ENCODE peak calls at places on chromosome 12, in four cellular contexts. F is heart left ventricle, E is adrenal gland, D is breast epithelium. A is an unnamed sample.

GRCh38 chr12:31387466-31387865 is 61.5 kb upstream of the SINHCAF start:
- DNase-seq in D (no peak), F (no peak), E (no peak), A (no peak)

GRCh38 chr12:6927999-6928702 is 392 bp downstream of the ATN1 start:
- DNase-seq in E (no peak), F (peak; percentile 46), D (no peak), A (no peak)

GRCh38 chr12:27820564-27820963 is 40.5 kb upstream of the MANSC4 start:
- DNase-seq in D (no peak), F (no peak), E (no peak), A (no peak)

GRCh38 chr12:101604132-101604531 is 9.4 kb downstream of the MYBPC1 start:
- DNase-seq in D (no peak), E (no peak), F (no peak), A (no peak)

GRCh38 chr12:48423200-48423599 is 49.2 kb upstream of the ANP32D start:
- DNase-seq in F (no peak), D (no peak), E (no peak), A (no peak)

GRCh38 chr12:308511-308910 is 45.9 kb upstream of the SLC6A13 start:
- DNase-seq in D (no peak), F (no peak), E (no peak), A (no peak)

GRCh38 chr12:70052931-70053497 is 190.2 kb upstream of the CNOT2 start:
- DNase-seq in F (no peak), D (no peak), E (peak; percentile 78), A (no peak)

GRCh38 chr12:111248221-111248620 is 120.7 kb downstream of the PHETA1 start:
- DNase-seq in D (no peak), F (no peak), E (peak; percentile 22), A (no peak)

GRCh38 chr12:109772622-109773321 is 59.1 kb downstream of the FAM222A start:
- DNase-seq in E (peak; percentile 21), D (no peak), F (no peak), A (no peak)

GRCh38 chr12:38823314-38823713 is 82.1 kb downstream of the CPNE8 start:
- DNase-seq in E (no peak), F (no peak), D (no peak), A (no peak)

GRCh38 chr12:99027491-99027890 is 382.4 kb downstream of the APAF1 start:
- DNase-seq in D (no peak), F (no peak), E (peak; percentile 15), A (no peak)

GRCh38 chr12:54026640-54027441 is 1.4 kb upstream of the HOXC6 start:
- DNase-seq in E (no peak), D (no peak), F (no peak), A (no peak)

GRCh38 chr12:12903642-12904609 is 12.6 kb downstream of the GPRC5A start:
- DNase-seq in D (no peak), F (no peak), E (no peak), A (no peak)

GRCh38 chr12:51077930-51078329 is 5.5 kb downstream of the CSRNP2 start:
- DNase-seq in D (no peak), E (no peak), F (peak; percentile 34), A (no peak)

GRCh38 chr12:56161677-56162351 is 3.7 kb downstream of the MYL6 start:
- DNase-seq in F (no peak), E (no peak), D (no peak), A (no peak)

GRCh38 chr12:131129839-131130238 is 176.1 kb downstream of the ADGRD1 start:
- DNase-seq in D (no peak), F (peak; percentile 6), E (no peak), A (peak; percentile 21)

GRCh38 chr12:103680591-103681065 is 93.6 kb downstream of the STAB2 start:
- DNase-seq in F (peak; percentile 59), D (no peak), E (peak; percentile 16), A (no peak)

GRCh38 chr12:132472386-132472785 is 17.6 kb upstream of the FBRSL1 start:
- DNase-seq in E (no peak), D (no peak), F (no peak), A (no peak)

GRCh38 chr12:54967461-54967860 is 17.1 kb downstream of the TESPA1 start:
- DNase-seq in E (no peak), D (no peak), F (no peak), A (no peak)

GRCh38 chr12:106211973-106212372 is 35.8 kb downstream of the CKAP4 start:
- DNase-seq in F (no peak), D (no peak), E (no peak), A (no peak)

GRCh38 chr12:1630081-1630826 is 1.2 kb downstream of the WNT5B start:
- DNase-seq in E (peak; percentile 48), F (peak; percentile 62), D (peak; percentile 69), A (no peak)

GRCh38 chr12:51943346-51943745 is 8.2 kb upstream of the ACVR1B start:
- DNase-seq in E (no peak), F (no peak), D (no peak), A (no peak)

GRCh38 chr12:87368259-87368658 is 660.9 kb downstream of the C12orf50 start:
- DNase-seq in E (no peak), F (no peak), D (no peak), A (no peak)

GRCh38 chr12:110732572-110732971 is 10.1 kb downstream of the PPP1CC start:
- DNase-seq in F (no peak), D (no peak), E (no peak), A (no peak)

GRCh38 chr12:47846294-47846996 is 26.7 kb upstream of the HDAC7 start:
- DNase-seq in E (no peak), F (no peak), D (no peak), A (no peak)

GRCh38 chr12:22116376-22116775 is 70.4 kb downstream of the CMAS start:
- DNase-seq in D (no peak), F (no peak), E (no peak), A (no peak)

GRCh38 chr12:22117551-22117950 is 71.5 kb downstream of the CMAS start:
- DNase-seq in E (no peak), F (no peak), D (no peak), A (no peak)

GRCh38 chr12:22118206-22118605 is 72.2 kb downstream of the CMAS start:
- DNase-seq in E (peak; percentile 41), D (no peak), F (no peak), A (no peak)

GRCh38 chr12:22124987-22125386 is 79.0 kb downstream of the CMAS start:
- DNase-seq in D (no peak), E (no peak), F (no peak), A (no peak)

GRCh38 chr12:22121224-22121623 is 75.2 kb downstream of the CMAS start:
- DNase-seq in E (no peak), F (no peak), D (no peak), A (no peak)
- TF ChIP-seq CTCF in E (no peak), F (no peak), D (no peak), A (no peak)

DNA sequence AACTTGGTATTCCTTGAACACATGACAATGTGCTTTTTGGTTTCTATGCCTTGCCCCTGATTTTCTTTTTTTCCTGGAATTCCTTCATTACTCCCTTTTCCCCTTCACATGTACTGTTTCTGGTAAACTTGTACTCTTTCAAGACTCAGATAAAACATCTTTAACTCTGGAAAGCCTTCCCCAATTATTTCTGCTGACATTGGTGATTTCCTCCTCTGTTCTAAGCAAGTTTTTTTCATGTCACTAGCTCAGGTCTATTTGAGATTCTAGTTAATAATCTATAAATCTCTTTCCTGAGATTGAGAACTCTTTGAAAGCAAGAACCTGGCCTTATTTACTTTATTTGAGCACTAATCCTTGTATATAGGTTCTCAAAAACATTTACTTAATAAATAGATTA is 24.0 kb upstream of the PTPRQ start:
- DNase-seq in E (no peak), F (no peak), D (no peak), A (no peak)
- TF ChIP-seq CTCF in E (no peak), F (no peak), D (no peak), A (no peak)

DNA sequence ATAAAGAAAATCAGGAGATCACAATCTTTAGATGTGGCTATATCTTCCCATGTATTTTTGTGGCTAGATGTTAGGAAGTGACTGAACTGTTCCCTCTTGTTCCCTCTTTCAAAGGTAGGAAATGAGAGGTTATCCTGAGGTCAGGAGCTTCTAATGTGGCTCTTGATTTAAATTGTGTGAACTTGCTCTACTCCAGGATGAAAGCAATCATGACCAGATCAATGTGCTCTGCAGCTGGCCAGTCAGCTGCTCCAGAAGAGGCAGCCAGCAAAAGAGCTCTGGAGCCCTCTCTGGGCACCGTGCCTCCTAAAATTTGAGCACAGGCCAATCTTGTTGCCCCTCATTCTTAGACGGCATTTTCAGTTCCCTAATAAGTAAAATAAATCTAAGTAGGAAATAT is 32.0 kb downstream of the CDK17 start:
- DNase-seq in D (no peak), E (no peak), F (peak; percentile 37), A (no peak)
- TF ChIP-seq CTCF in D (no peak), E (no peak), F (no peak), A (no peak)

DNA sequence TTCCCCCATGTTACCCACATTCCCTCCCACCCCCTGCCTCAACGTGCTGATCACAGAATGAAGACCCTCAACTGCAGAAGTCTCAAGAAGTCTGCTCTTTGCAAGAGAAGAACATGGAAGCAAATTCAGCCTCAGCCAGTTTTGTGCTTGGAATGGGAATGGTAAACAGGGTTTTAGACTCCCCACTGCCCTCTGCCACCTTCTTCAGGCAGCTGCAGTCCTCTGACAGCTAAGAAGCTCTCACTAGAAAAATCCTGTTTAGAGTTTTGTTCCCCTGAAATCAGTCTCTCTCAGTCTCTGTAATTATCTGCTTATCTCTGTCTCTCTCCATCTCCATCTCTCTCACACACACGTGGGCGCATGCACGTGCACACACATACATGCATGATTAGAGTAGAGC is 85.4 kb downstream of the CRACR2A start:
- DNase-seq in D (no peak), F (no peak), E (no peak), A (no peak)
- TF ChIP-seq CTCF in D (no peak), F (no peak), E (no peak), A (no peak)

GRCh38 chr12:94733727-94734126 is 83.4 kb upstream of the TMCC3 start:
- DNase-seq in E (no peak), D (no peak), F (no peak), A (no peak)

GRCh38 chr12:94731733-94732360 is 81.5 kb upstream of the TMCC3 start:
- DNase-seq in F (no peak), D (no peak), E (no peak), A (no peak)

GRCh38 chr12:94740601-94741362 is 90.4 kb upstream of the TMCC3 start:
- DNase-seq in F (no peak), E (no peak), D (no peak), A (no peak)

GRCh38 chr12:94732367-94732990 is 82.1 kb upstream of the TMCC3 start:
- DNase-seq in F (no peak), D (no peak), E (no peak), A (no peak)

DNA sequence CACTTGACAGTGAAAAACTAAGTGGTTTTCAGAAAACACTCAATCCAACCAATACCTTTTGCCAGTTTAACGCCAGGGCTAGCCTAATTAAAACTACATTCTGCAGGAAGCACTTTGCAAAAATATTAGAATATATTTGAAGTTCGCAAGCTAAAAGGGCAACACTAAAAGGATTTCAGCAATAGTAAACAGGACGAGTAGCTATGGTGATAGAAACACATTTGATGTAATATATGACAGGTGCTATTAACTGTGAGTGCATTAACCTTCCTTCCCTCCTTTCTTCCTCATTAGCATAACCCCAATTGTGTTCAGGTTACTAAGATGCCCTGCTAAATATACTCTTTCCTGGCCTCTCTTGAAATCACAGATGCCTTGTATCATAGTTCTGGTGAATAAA is 85.6 kb upstream of the TMCC3 start:
- DNase-seq in E (no peak), F (no peak), D (no peak), A (no peak)
- TF ChIP-seq CTCF in E (no peak), F (no peak), D (no peak), A (no peak)

GRCh38 chr12:100404769-100405407 is 48.0 kb downstream of the SLC17A8 start:
- DNase-seq in E (no peak), F (no peak), D (no peak), A (no peak)
- TF ChIP-seq CTCF in E (no peak), F (peak; percentile 40), D (no peak), A (no peak)